ENCODE peak calls at places on chromosomes 2 and 18, in six cellular contexts. D is endodermal cell, L is NCI-H748 treated with DMSO at 0.1 percent for 48 hours, X is prostate gland, S is mucosa of descending colon, V is iris pigment epithelial cell. M is an unnamed sample.

GRCh38 chr2:156464106-156464505 is 27.9 kb downstream of the GPD2 start:
- DNase-seq in X (no peak), S (no peak), D (no peak), V (no peak), L (no peak), M (no peak)

GRCh38 chr2:134499307-134499706 is 219.5 kb downstream of the TMEM163 start:
- DNase-seq in V (no peak), S (no peak), L (no peak), X (no peak), D (no peak), M (no peak)

GRCh38 chr2:39127973-39128372 is 7.1 kb upstream of the SOS1 start:
- DNase-seq in V (peak), S (no peak), X (no peak), L (no peak), D (no peak), M (no peak)

GRCh38 chr18:75158465-75159237 is 50.3 kb downstream of the PTGR3 start:
- DNase-seq in D (peak), X (no peak), S (no peak), L (no peak), V (no peak), M (no peak)

GRCh38 chr18:27785815-27786537 is 391.0 kb downstream of the CDH2 start:
- DNase-seq in D (no peak), V (no peak), X (no peak), S (no peak), L (peak), M (no peak)

GRCh38 chr2:675460-675859 is 1.7 kb downstream of the TMEM18 start:
- DNase-seq in S (peak), X (no peak), D (peak), V (peak), L (no peak), M (no peak)

GRCh38 chr2:23616630-23617029 is 231.7 kb downstream of the KLHL29 start:
- DNase-seq in D (no peak), V (no peak), X (no peak), L (no peak), S (no peak), M (no peak)

GRCh38 chr2:240130393-240131195 is 5.5 kb downstream of the COPS9 start:
- DNase-seq in L (no peak), V (no peak), X (no peak), D (peak), S (peak), M (no peak)

GRCh38 chr2:28438532-28439063 is 45.9 kb downstream of the FOSL2 start:
- DNase-seq in L (no peak), X (no peak), S (no peak), D (no peak), V (no peak), M (no peak)

GRCh38 chr18:21443776-21444464 is 156.6 kb downstream of the ESCO1 start:
- DNase-seq in X (no peak), D (no peak), S (no peak), L (no peak), V (no peak), M (no peak)

GRCh38 chr18:48711651-48712486 is 173.0 kb downstream of the CTIF start:
- DNase-seq in S (no peak), D (peak), L (no peak), X (no peak), V (peak), M (no peak)

GRCh38 chr2:215293879-215294278 is 18.0 kb upstream of the ATIC start:
- DNase-seq in L (no peak), X (no peak), V (no peak), D (no peak), S (no peak), M (no peak)

GRCh38 chr2:140555701-140556100 is 1575.1 kb downstream of the LRP1B start:
- DNase-seq in S (no peak), L (no peak), D (no peak), X (no peak), V (no peak), M (no peak)

GRCh38 chr2:96930351-96931015 is 55.9 kb downstream of the FAM178B start:
- DNase-seq in V (no peak), X (no peak), L (no peak), D (no peak), S (peak), M (no peak)

GRCh38 chr2:7829241-7829640 is 852.6 kb upstream of the ID2 start:
- DNase-seq in V (no peak), L (no peak), D (no peak), X (no peak), S (no peak), M (no peak)

GRCh38 chr2:160332318-160332717 is 132.2 kb upstream of the ITGB6 start:
- DNase-seq in X (no peak), L (peak), S (no peak), V (peak), D (peak), M (peak)

GRCh38 chr2:195056001-195056400 is 601.0 kb upstream of the SLC39A10 start:
- DNase-seq in V (no peak), L (no peak), D (no peak), S (no peak), X (no peak), M (no peak)

GRCh38 chr2:161029321-161029720 is 130.9 kb upstream of the TANK start:
- DNase-seq in L (no peak), V (no peak), X (no peak), D (no peak), S (no peak), M (no peak)

GRCh38 chr2:142874293-142874814 is 3.1 kb upstream of the KYNU start:
- DNase-seq in V (peak), S (no peak), X (peak), L (no peak), D (no peak), M (no peak)

GRCh38 chr2:233147829-233148167 is 87.7 kb downstream of the INPP5D start:
- DNase-seq in D (no peak), V (no peak), S (no peak), L (no peak), X (no peak), M (no peak)

GRCh38 chr2:148237911-148238310 is 217.0 kb downstream of the MBD5 start:
- DNase-seq in S (no peak), X (no peak), D (no peak), L (no peak), V (no peak), M (no peak)

GRCh38 chr2:106547104-106547503 is 59.9 kb downstream of the CD8B2 start:
- DNase-seq in V (no peak), X (no peak), D (no peak), S (no peak), L (no peak), M (no peak)

GRCh38 chr2:27704342-27704876 is 40.7 kb downstream of the SLC4A1AP start:
- DNase-seq in S (no peak), D (no peak), V (no peak), X (no peak), L (no peak), M (no peak)

GRCh38 chr2:173053043-173053699 is 22.5 kb upstream of the MAP3K20 start:
- DNase-seq in D (no peak), L (no peak), X (no peak), S (no peak), V (peak), M (no peak)

GRCh38 chr2:189540551-189540950 is 40.0 kb downstream of the SLC40A1 start:
- DNase-seq in X (no peak), D (no peak), V (no peak), L (no peak), S (no peak), M (no peak)